ENCODE peak calls at places on chromosomes 6 and 20, in four cellular contexts. One of them, this sample, is unnamed.
A peak's percentile ranks its signal among the peaks of the same experiment; 100 is the strongest.

GRCh38 chr20:10322073-10323012 is 103.7 kb downstream of the SNAP25 start:
- DNase-seq in glutamatergic neuron: no peak
- DNase-seq in H9: no peak
- DNase-seq in astrocyte: peak; percentile 47
- DNase-seq in this sample: no peak

GRCh38 chr6:31782126-31782941 is 5.2 kb upstream of the VWA7 start:
- DNase-seq in glutamatergic neuron: no peak
- DNase-seq in astrocyte: no peak
- DNase-seq in H9: no peak
- DNase-seq in this sample: no peak

GRCh38 chr6:24882835-24883555 is 52.8 kb downstream of the RIPOR2 start:
- DNase-seq in glutamatergic neuron: no peak
- DNase-seq in H9: no peak
- DNase-seq in astrocyte: no peak
- DNase-seq in this sample: no peak

GRCh38 chr6:167670938-167671338 is 155.8 kb upstream of the AFDN start:
- DNase-seq in H9: no peak
- DNase-seq in astrocyte: no peak
- DNase-seq in glutamatergic neuron: no peak
- DNase-seq in this sample: no peak

GRCh38 chr20:49674383-49675352 is 39.0 kb downstream of the B4GALT5 start:
- DNase-seq in glutamatergic neuron: no peak
- DNase-seq in H9: no peak
- DNase-seq in astrocyte: peak; percentile 82
- DNase-seq in this sample: no peak

GRCh38 chr6:52994031-52994788 is 874 bp downstream of the GSTA4 start:
- DNase-seq in glutamatergic neuron: no peak
- DNase-seq in astrocyte: peak; percentile 41
- DNase-seq in H9: no peak
- DNase-seq in this sample: peak; percentile 19

GRCh38 chr6:118528129-118528528 is 20.0 kb upstream of the PLN start:
- DNase-seq in astrocyte: no peak
- DNase-seq in H9: no peak
- DNase-seq in glutamatergic neuron: no peak
- DNase-seq in this sample: no peak

GRCh38 chr20:33744773-33745385 is 13.1 kb downstream of the ZNF341 start:
- DNase-seq in astrocyte: no peak
- DNase-seq in H9: no peak
- DNase-seq in glutamatergic neuron: no peak
- DNase-seq in this sample: no peak

GRCh38 chr6:12962529-12962928 is 246.0 kb downstream of the PHACTR1 start:
- DNase-seq in glutamatergic neuron: no peak
- DNase-seq in H9: no peak
- DNase-seq in astrocyte: no peak
- DNase-seq in this sample: no peak

GRCh38 chr20:62648318-62648995 is 6.2 kb downstream of the SLCO4A1 start:
- DNase-seq in glutamatergic neuron: no peak
- DNase-seq in astrocyte: no peak
- DNase-seq in H9: no peak
- DNase-seq in this sample: no peak

GRCh38 chr20:62646851-62647520 is 4.7 kb downstream of the SLCO4A1 start:
- DNase-seq in H9: no peak
- DNase-seq in astrocyte: no peak
- DNase-seq in glutamatergic neuron: no peak
- DNase-seq in this sample: no peak

GRCh38 chr20:62650551-62651284 is 8.4 kb downstream of the SLCO4A1 start:
- DNase-seq in H9: no peak
- DNase-seq in glutamatergic neuron: no peak
- DNase-seq in astrocyte: no peak
- DNase-seq in this sample: no peak

GRCh38 chr20:62647521-62648317 is 5.4 kb downstream of the SLCO4A1 start:
- DNase-seq in astrocyte: no peak
- DNase-seq in H9: no peak
- DNase-seq in glutamatergic neuron: no peak
- DNase-seq in this sample: no peak

GRCh38 chr20:62649140-62649539 is 6.8 kb downstream of the SLCO4A1 start:
- DNase-seq in H9: no peak
- DNase-seq in astrocyte: no peak
- DNase-seq in glutamatergic neuron: no peak
- DNase-seq in this sample: no peak
- TF ChIP-seq CTCF in H9: no peak
- TF ChIP-seq CTCF in astrocyte: no peak
- TF ChIP-seq CTCF in glutamatergic neuron: no peak
- TF ChIP-seq CTCF in this sample: no peak

GRCh38 chr20:44717986-44718385 is 2.8 kb downstream of the CCN5 start:
- DNase-seq in H9: peak; percentile 63
- DNase-seq in astrocyte: no peak
- DNase-seq in glutamatergic neuron: peak; percentile 61
- DNase-seq in this sample: peak; percentile 30
- TF ChIP-seq CTCF in H9: peak; percentile 69
- TF ChIP-seq CTCF in astrocyte: peak; percentile 17
- TF ChIP-seq CTCF in glutamatergic neuron: peak; percentile 68
- TF ChIP-seq CTCF in this sample: no peak

GRCh38 chr6:144820270-144820669 is 535.1 kb downstream of the UTRN start:
- DNase-seq in astrocyte: peak; percentile 38
- DNase-seq in glutamatergic neuron: no peak
- DNase-seq in H9: no peak
- DNase-seq in this sample: no peak
- TF ChIP-seq CTCF in astrocyte: no peak
- TF ChIP-seq CTCF in glutamatergic neuron: no peak
- TF ChIP-seq CTCF in H9: no peak
- TF ChIP-seq CTCF in this sample: no peak

GRCh38 chr6:43953794-43954310 is 173.4 kb downstream of the MRPL14 start:
- DNase-seq in astrocyte: no peak
- DNase-seq in H9: peak; percentile 80
- DNase-seq in glutamatergic neuron: peak; percentile 61
- DNase-seq in this sample: peak; percentile 49
- TF ChIP-seq CTCF in astrocyte: no peak
- TF ChIP-seq CTCF in H9: peak; percentile 66
- TF ChIP-seq CTCF in glutamatergic neuron: peak; percentile 24
- TF ChIP-seq CTCF in this sample: peak; percentile 34

DNA sequence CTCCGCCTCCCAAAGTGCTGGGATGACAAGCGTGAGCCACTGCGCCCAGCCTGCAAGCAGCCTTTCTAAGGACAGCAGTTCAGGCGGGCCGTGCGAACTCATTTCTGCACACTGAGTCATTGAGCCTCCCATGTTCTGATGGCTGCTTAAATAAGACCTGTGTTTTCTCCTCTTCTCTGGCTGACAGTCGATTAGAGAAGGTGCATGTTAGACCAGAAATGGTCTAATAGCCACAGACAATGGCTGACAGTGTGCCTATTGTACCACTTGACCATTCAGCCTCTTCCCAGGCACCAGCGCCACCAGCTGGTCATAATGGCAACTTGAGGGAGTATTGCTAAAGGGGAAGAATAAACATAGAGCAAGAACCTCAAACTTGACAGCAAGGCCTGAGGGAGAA is 6.2 kb downstream of the CST11 start:
- DNase-seq in glutamatergic neuron: peak; percentile 86
- DNase-seq in astrocyte: peak; percentile 43
- DNase-seq in H9: peak; percentile 75
- DNase-seq in this sample: peak; percentile 45
- TF ChIP-seq CTCF in glutamatergic neuron: peak; percentile 56
- TF ChIP-seq CTCF in astrocyte: peak; percentile 58
- TF ChIP-seq CTCF in H9: peak; percentile 85
- TF ChIP-seq CTCF in this sample: peak; percentile 36

This sample was measured in nephron progenitor cell.